ENCODE peak calls at places on chromosomes 12 and 14, in five cellular contexts. E is dermis microvascular lymphatic vessel endothelial cell, N is midbrain, W is NCI-H510A, S is heart right ventricle. G is an unnamed sample.

GRCh38 chr12:45234134-45234865 is 18.4 kb downstream of the ANO6 start:
- DNase-seq in W (no peak), E (peak), N (peak), S (peak), G (no peak)

GRCh38 chr12:130526813-130527212 is 189.1 kb downstream of the PIWIL1 start:
- DNase-seq in N (no peak), S (peak), E (no peak), W (no peak), G (no peak)

GRCh38 chr12:6966351-6966750 is 4.1 kb downstream of the PHB2 start:
- DNase-seq in W (no peak), S (no peak), E (no peak), N (no peak), G (no peak)

GRCh38 chr14:93984987-93985410 is 8.6 kb upstream of the ASB2 start:
- DNase-seq in E (no peak), N (no peak), S (peak), W (no peak), G (peak)

GRCh38 chr12:1273051-1273450 is 282.0 kb downstream of the ERC1 start:
- DNase-seq in S (no peak), W (no peak), E (no peak), N (no peak), G (no peak)

GRCh38 chr14:103097244-103097993 is 2.9 kb downstream of the EXOC3L4 start:
- DNase-seq in S (no peak), E (no peak), W (no peak), N (no peak), G (no peak)

GRCh38 chr12:52063986-52064649 is 5.7 kb upstream of the ATG101 start:
- DNase-seq in W (no peak), N (no peak), E (peak), S (peak), G (no peak)

GRCh38 chr14:45972416-45972815 is 679.2 kb downstream of the RPL10L start:
- DNase-seq in N (no peak), W (no peak), S (no peak), E (no peak), G (no peak)

GRCh38 chr14:101719045-101719645 is 42.4 kb upstream of the PPP2R5C start:
- DNase-seq in S (peak), N (no peak), W (no peak), E (peak), G (no peak)

GRCh38 chr14:72633551-72633950 is 260.4 kb downstream of the DPF3 start:
- DNase-seq in S (no peak), N (no peak), E (no peak), W (no peak), G (no peak)

GRCh38 chr14:104797112-104798044 is 1.8 kb upstream of the AKT1 start:
- DNase-seq in E (no peak), S (peak), N (no peak), W (peak), G (peak)

GRCh38 chr14:60506462-60506984 is 2.4 kb upstream of the SIX6 start:
- DNase-seq in W (no peak), S (no peak), N (no peak), E (no peak), G (no peak)

GRCh38 chr14:89775161-89775560 is 179.4 kb downstream of the EFCAB11 start:
- DNase-seq in N (no peak), S (no peak), E (no peak), W (no peak), G (no peak)